ENCODE peak calls at places on chromosomes 6 and 20, in five cellular contexts. G is heart right ventricle, N is ascending aorta, P is neuronal stem cell, O is IMR-90. Z is an unnamed sample.
A peak's percentile ranks its signal among the peaks of the same experiment; 100 is the strongest.

GRCh38 chr6:169864148-169865030 is 113.0 kb downstream of the ERMARD start:
- DNase-seq in G (no peak), N (no peak), P (no peak), O (no peak), Z (peak; percentile 14)

GRCh38 chr6:27669278-27669797 is 196.4 kb upstream of the ZNF184 start:
- DNase-seq in G (no peak), N (no peak), P (no peak), O (no peak), Z (no peak)

GRCh38 chr6:85864453-85865401 is 222.0 kb upstream of the SYNCRIP start:
- DNase-seq in G (no peak), N (no peak), P (no peak), O (peak; percentile 31), Z (no peak)

GRCh38 chr6:52595796-52596130 is 18.9 kb upstream of the TRAM2 start:
- DNase-seq in G (no peak), N (no peak), P (no peak), O (no peak), Z (no peak)

GRCh38 chr20:46681032-46681854 is 8.0 kb downstream of the TP53RK start:
- DNase-seq in G (peak; percentile 40), N (no peak), P (peak; percentile 67), O (peak; percentile 44), Z (peak; percentile 52)

GRCh38 chr20:57835053-57835452 is 125.2 kb upstream of the PMEPA1 start:
- DNase-seq in G (no peak), N (no peak), P (no peak), O (no peak), Z (no peak)

GRCh38 chr20:4764805-4765204 is 43.1 kb downstream of the PRND start:
- DNase-seq in G (no peak), N (no peak), P (no peak), O (no peak), Z (no peak)

GRCh38 chr20:49768204-49769124 is 44.2 kb upstream of the SLC9A8 start:
- DNase-seq in G (peak; percentile 44), N (no peak), P (no peak), O (peak; percentile 70), Z (peak; percentile 68)

GRCh38 chr6:125984311-125984710 is 2.0 kb upstream of the TRMT11 start:
- DNase-seq in G (no peak), N (no peak), P (no peak), O (peak; percentile 83), Z (no peak)

GRCh38 chr20:49792006-49792405 is 20.6 kb upstream of the SLC9A8 start:
- DNase-seq in G (no peak), N (no peak), P (no peak), O (peak; percentile 49), Z (no peak)

GRCh38 chr20:49579195-49579594 is 11.3 kb upstream of the PTGIS start:
- DNase-seq in G (no peak), N (no peak), P (no peak), O (no peak), Z (no peak)

DNA sequence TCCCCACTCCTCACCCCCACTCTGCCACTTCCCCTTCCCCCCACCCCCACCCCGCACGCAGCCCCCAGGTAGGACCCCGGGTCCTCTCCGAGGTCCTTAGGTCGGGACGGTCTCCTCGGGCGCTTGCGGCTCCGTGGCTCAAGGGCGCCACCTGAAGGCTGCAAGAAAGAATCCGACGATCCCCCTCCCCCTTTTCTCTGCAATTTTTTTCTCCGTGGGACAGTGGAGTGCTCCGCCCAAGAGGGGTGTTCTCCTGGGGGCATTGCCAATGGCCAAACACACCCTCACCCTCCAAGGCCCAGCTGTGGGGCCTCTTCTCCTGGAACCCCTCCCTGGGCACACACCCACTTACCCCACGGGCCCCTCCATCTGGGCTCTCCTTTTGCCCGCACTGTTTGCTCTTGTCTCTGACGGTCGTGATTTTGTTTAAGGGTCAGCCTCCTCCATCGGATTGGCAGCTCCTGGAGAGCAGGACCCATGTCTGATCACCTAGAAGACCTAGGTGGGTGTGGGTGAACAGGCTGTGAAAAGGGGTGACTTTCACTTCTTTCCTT is 1.1 kb upstream of the TMEM74B start:
- DNase-seq in G (peak; percentile 48), N (no peak), P (peak; percentile 57), O (peak; percentile 26), Z (peak; percentile 37)
- H3K4me3 ChIP-seq in G (peak overlapping the region; percentile 62), N (peak overlapping the region; percentile 53), P (no peak overlapping the region), O (no peak overlapping the region), Z (no peak overlapping the region)

GRCh38 chr6:10418361-10418861 is 3.5 kb upstream of the TFAP2A start:
- DNase-seq in G (no peak), N (no peak), P (no peak), O (no peak), Z (no peak)
- H3K27ac ChIP-seq in G (no peak overlapping the region), N (no peak overlapping the region), P (no peak overlapping the region), O (no peak overlapping the region), Z (no peak overlapping the region)

GRCh38 chr6:18263561-18264337 is 581 bp downstream of the DEK start:
- DNase-seq in G (peak; percentile 71), N (no peak), P (no peak), O (no peak), Z (peak; percentile 39)

GRCh38 chr6:18262812-18263560 is 1.3 kb downstream of the DEK start:
- DNase-seq in G (no peak), N (no peak), P (no peak), O (peak; percentile 9), Z (peak; percentile 44)

GRCh38 chr6:18260448-18261106 is 3.8 kb downstream of the DEK start:
- DNase-seq in G (no peak), N (no peak), P (no peak), O (peak; percentile 36), Z (no peak)

GRCh38 chr6:18259675-18260447 is 4.5 kb downstream of the DEK start:
- DNase-seq in G (no peak), N (no peak), P (no peak), O (peak; percentile 52), Z (no peak)

GRCh38 chr6:18261877-18262276 is 2.5 kb downstream of the DEK start:
- DNase-seq in G (no peak), N (no peak), P (no peak), O (no peak), Z (no peak)
- H3K4me3 ChIP-seq in G (no peak overlapping the region), N (no peak overlapping the region), P (no peak overlapping the region), O (no peak overlapping the region), Z (no peak overlapping the region)

GRCh38 chr6:16481680-16482079 is 243.3 kb downstream of the GMPR start:
- DNase-seq in G (no peak), N (no peak), P (no peak), O (no peak), Z (peak; percentile 88)
- H3K27ac ChIP-seq in G (no peak overlapping the region), N (no peak overlapping the region), P (no peak overlapping the region), O (no peak overlapping the region), Z (peak overlapping the region; percentile 75)

GRCh38 chr6:141561154-141561553 is 571.6 kb upstream of the GJE1 start:
- DNase-seq in G (no peak), N (no peak), P (no peak), O (no peak), Z (no peak)

GRCh38 chr6:141562181-141562800 is 570.4 kb upstream of the GJE1 start:
- DNase-seq in G (peak; percentile 23), N (no peak), P (no peak), O (no peak), Z (no peak)

GRCh38 chr6:141562801-141563763 is 569.6 kb upstream of the GJE1 start:
- DNase-seq in G (peak; percentile 72), N (no peak), P (peak; percentile 78), O (peak; percentile 91), Z (peak; percentile 72)
- H3K4me3 ChIP-seq in G (peak overlapping the region; percentile 53), N (peak overlapping the region; percentile 45), P (no peak overlapping the region), O (no peak overlapping the region), Z (peak overlapping the region; percentile 41)

DNA sequence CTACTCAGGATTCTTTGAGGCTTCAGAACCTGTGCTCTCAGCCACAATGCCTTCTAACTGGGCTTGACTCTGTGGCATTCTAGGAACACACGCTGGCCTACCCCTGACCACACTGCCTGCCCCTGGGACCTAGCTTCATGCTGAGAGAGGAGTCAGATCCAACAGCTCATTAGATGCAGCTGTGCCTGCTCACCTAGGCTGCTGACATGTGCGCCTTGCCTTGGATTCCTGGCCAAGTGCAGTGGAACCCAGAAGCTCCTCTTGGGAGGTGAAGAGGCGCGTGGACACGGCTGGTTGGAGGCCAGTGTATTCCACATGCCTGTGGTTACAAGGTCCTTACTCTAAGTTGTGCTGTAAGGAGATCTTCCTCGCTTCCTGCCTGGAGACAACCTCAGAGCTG is 24.7 kb upstream of the KCNK16 start:
- DNase-seq in G (no peak), N (no peak), P (no peak), O (no peak), Z (no peak)
- H3K27ac ChIP-seq in G (no peak overlapping the region), N (no peak overlapping the region), P (no peak overlapping the region), O (no peak overlapping the region), Z (no peak overlapping the region)

GRCh38 chr6:92297101-92297500 is 1122.3 kb downstream of the EPHA7 start:
- DNase-seq in G (no peak), N (no peak), P (no peak), O (peak; percentile 8), Z (no peak)
- H3K4me3 ChIP-seq in G (no peak overlapping the region), N (no peak overlapping the region), P (no peak overlapping the region), O (no peak overlapping the region), Z (no peak overlapping the region)

DNA sequence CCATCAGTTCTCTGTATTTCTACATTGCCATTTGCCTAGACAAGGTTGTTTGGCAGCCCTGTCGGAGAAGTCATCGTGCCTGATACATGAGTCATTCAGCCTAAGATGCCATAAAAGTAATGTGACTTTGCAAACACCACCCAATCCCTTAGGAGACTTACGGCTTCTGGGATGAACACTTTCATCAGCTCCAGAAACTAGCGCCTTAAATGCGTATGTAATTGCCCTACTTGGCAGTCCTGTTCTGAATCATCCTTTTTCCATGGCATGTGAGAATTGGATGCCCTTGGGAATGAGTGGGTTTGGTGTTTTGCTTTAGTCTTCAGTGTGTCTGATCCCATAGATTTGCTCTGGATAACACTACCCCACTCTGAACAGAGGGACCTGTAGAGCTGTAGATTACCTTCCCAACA is 158.5 kb downstream of the SASH1 start:
- DNase-seq in G (peak; percentile 36), N (no peak), P (no peak), O (peak; percentile 80), Z (no peak)
- H3K27ac ChIP-seq in G (peak overlapping the region; percentile 67), N (peak overlapping the region; percentile 88), P (no peak overlapping the region), O (no peak overlapping the region), Z (no peak overlapping the region)